ENCODE peak calls at places on chromosomes 7 and 10, in seven cellular contexts. E, C, Q, B, W, K and I are unnamed samples.
A peak's percentile ranks its signal among the peaks of the same experiment; 100 is the strongest.

GRCh38 chr10:50554995-50555568 is 68.7 kb downstream of the SGMS1 start:
- DNase-seq in K (no peak), W (no peak), B (no peak), E (no peak), Q (no peak), C (no peak), I (no peak)

GRCh38 chr10:75428434-75429158 is 2.8 kb upstream of the LRMDA start:
- DNase-seq in B (no peak), Q (peak; percentile 96), C (no peak), K (peak; percentile 93), W (no peak), E (no peak), I (peak; percentile 66)

GRCh38 chr7:24462984-24463383 is 110.3 kb upstream of the PALS2 start:
- DNase-seq in W (no peak), E (no peak), B (no peak), K (no peak), C (no peak), Q (no peak), I (no peak)

GRCh38 chr10:104128214-104128613 is 6.2 kb downstream of the SFR1 start:
- DNase-seq in B (no peak), Q (no peak), K (no peak), C (no peak), W (no peak), E (no peak), I (no peak)

GRCh38 chr7:101140746-101141382 is 13.4 kb upstream of the AP1S1 start:
- DNase-seq in C (no peak), B (no peak), W (no peak), Q (no peak), E (no peak), K (no peak), I (no peak)

GRCh38 chr7:44275829-44276570 is 49.4 kb downstream of the CAMK2B start:
- DNase-seq in C (no peak), E (no peak), W (peak; percentile 41), K (no peak), B (no peak), Q (no peak), I (no peak)

GRCh38 chr10:25704622-25705021 is 229.4 kb upstream of the MYO3A start:
- DNase-seq in C (no peak), Q (no peak), W (no peak), E (no peak), B (no peak), K (no peak), I (no peak)

GRCh38 chr10:68153473-68154210 is 44.4 kb downstream of the MYPN start:
- DNase-seq in E (no peak), B (peak; percentile 26), Q (no peak), K (peak; percentile 80), W (no peak), C (no peak), I (no peak)

GRCh38 chr7:131203291-131203976 is 124.2 kb upstream of the MKLN1 start:
- DNase-seq in W (no peak), Q (no peak), C (no peak), E (no peak), B (no peak), K (no peak), I (peak; percentile 43)

GRCh38 chr7:112427984-112428383 is 22.3 kb upstream of the IFRD1 start:
- DNase-seq in C (no peak), W (no peak), E (no peak), B (no peak), Q (no peak), K (no peak), I (no peak)

GRCh38 chr7:81534996-81535395 is 234.9 kb downstream of the HGF start:
- DNase-seq in Q (no peak), C (no peak), W (no peak), E (no peak), B (no peak), K (no peak), I (no peak)

GRCh38 chr10:89283988-89284475 is 17.8 kb upstream of the IFIT2 start:
- DNase-seq in K (peak; percentile 73), C (peak; percentile 66), B (peak; percentile 28), Q (no peak), W (no peak), E (no peak), I (no peak)

GRCh38 chr10:128316925-128317324 is 190.7 kb upstream of the MKI67 start:
- DNase-seq in C (no peak), W (no peak), B (no peak), E (no peak), K (no peak), Q (no peak), I (no peak)

GRCh38 chr10:115981056-115981455 is 291.9 kb downstream of the GFRA1 start:
- DNase-seq in C (no peak), Q (no peak), B (no peak), W (no peak), E (no peak), K (no peak), I (no peak)

GRCh38 chr7:10940748-10941358 is 32.8 kb upstream of the PHF14 start:
- DNase-seq in K (no peak), W (no peak), E (no peak), C (no peak), B (peak; percentile 14), Q (peak; percentile 18), I (no peak)

GRCh38 chr7:18590744-18591340 is 95.3 kb downstream of the HDAC9 start:
- DNase-seq in E (no peak), K (no peak), Q (peak; percentile 64), B (no peak), W (no peak), C (no peak), I (no peak)

GRCh38 chr10:132482090-132482489 is 55.5 kb upstream of the INPP5A start:
- DNase-seq in W (no peak), C (peak; percentile 65), E (no peak), Q (peak; percentile 69), K (no peak), B (no peak), I (no peak)

GRCh38 chr10:649798-650690 is 39.4 kb downstream of the DIP2C start:
- DNase-seq in Q (no peak), C (no peak), W (no peak), K (no peak), B (peak; percentile 87), E (no peak), I (no peak)
- TF ChIP-seq POLR2A in Q (no peak), C (no peak), W (no peak), K (no peak), B (peak; percentile 86), E (no peak), I (no peak)

GRCh38 chr7:4740796-4741195 is 34.6 kb upstream of the AP5Z1 start:
- DNase-seq in B (no peak), C (no peak), W (peak; percentile 69), Q (no peak), K (no peak), E (no peak), I (no peak)

GRCh38 chr7:4737300-4737699 is 38.1 kb upstream of the AP5Z1 start:
- DNase-seq in W (no peak), C (no peak), E (no peak), Q (no peak), B (no peak), K (no peak), I (no peak)

GRCh38 chr7:4742051-4742573 is 33.3 kb upstream of the AP5Z1 start:
- DNase-seq in C (no peak), B (peak; percentile 64), W (peak; percentile 70), K (no peak), E (no peak), Q (no peak), I (no peak)

GRCh38 chr7:4738711-4739527 is 36.5 kb upstream of the AP5Z1 start:
- DNase-seq in K (peak; percentile 78), Q (peak; percentile 96), E (no peak), B (no peak), C (no peak), W (no peak), I (no peak)

DNA sequence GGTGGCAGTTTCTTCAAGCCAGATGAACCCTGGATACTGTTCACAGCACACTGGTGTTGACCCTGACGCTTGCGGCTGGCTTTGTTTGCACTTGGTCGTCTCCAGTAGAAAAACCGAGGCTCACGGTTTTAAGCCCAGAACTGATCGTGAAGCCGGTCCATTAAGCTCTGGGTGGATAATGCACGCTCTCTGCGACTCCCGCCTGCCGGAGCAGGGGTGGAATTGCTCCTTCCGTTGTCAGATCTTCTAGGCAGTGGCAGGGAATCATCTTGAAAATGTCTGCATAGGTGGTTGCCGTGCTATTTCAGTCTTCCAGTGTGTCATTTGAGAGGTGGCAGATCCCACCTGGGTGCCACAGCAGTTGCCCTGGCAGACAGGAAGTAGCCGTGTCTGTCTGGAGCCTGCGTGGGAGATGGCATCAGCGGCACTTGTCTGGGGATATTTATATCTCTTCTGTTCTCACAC is 35.9 kb upstream of the AP5Z1 start:
- DNase-seq in B (no peak), K (peak; percentile 58), E (no peak), C (no peak), Q (peak; percentile 59), W (no peak), I (no peak)
- TF ChIP-seq POLR2A in B (no peak), K (no peak), E (no peak), C (no peak), Q (no peak), W (no peak), I (no peak)

GRCh38 chr10:110415809-110416208 is 81.9 kb upstream of the DUSP5 start:
- DNase-seq in E (no peak), C (no peak), K (no peak), Q (no peak), B (no peak), W (no peak), I (no peak)

GRCh38 chr10:110411047-110411410 is 86.7 kb upstream of the DUSP5 start:
- DNase-seq in E (no peak), W (no peak), K (peak; percentile 35), B (no peak), Q (no peak), C (no peak), I (no peak)

GRCh38 chr10:110414563-110415309 is 83.0 kb upstream of the DUSP5 start:
- DNase-seq in K (no peak), E (peak; percentile 75), Q (peak; percentile 97), C (no peak), W (no peak), B (peak; percentile 80), I (no peak)

GRCh38 chr10:110413049-110413783 is 84.5 kb upstream of the DUSP5 start:
- DNase-seq in E (no peak), C (no peak), W (no peak), Q (peak; percentile 81), B (no peak), K (no peak), I (no peak)

DNA sequence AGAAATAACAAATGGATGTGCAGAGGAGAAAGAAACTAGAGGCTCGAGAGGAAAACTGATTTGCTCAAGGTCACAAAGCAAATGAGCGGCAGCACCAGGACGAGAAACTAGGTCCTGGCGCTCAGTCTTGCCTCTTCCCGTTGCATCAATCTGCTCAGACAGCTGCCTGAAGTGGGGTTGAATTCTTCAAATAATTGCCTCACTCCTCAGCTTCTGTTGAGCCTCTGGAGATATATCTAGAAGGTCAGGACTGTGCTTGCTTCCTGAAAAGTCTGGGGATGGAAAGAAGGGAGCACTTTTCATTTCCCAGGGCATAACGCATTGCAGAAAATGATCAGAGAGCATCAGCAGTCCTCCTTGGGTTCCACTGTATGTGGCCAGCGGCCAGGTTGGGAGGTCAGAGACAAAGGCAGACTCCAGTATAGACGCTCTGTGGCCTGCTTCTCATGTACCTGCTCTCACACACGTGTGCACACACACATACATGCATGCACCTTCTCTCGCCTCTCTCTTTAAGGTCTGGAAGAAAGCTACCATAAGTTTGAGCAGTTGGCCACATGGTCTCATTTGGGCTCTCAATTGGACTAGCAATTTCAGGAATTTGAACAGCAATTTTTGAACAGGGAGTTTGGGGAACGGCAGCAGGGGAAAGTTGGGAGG is 83.7 kb upstream of the DUSP5 start:
- DNase-seq in Q (peak; percentile 71), K (no peak), E (no peak), C (no peak), W (no peak), B (no peak), I (no peak)
- TF ChIP-seq POLR2A in Q (no peak), K (no peak), E (no peak), C (no peak), W (no peak), B (no peak), I (no peak)

GRCh38 chr10:95295031-95295755 is 4.4 kb upstream of the PDLIM1 start:
- DNase-seq in K (peak; percentile 43), W (peak; percentile 91), E (peak; percentile 63), Q (peak; percentile 83), C (no peak), B (peak; percentile 79), I (peak; percentile 92)
- TF ChIP-seq POLR2A in K (no peak), W (peak; percentile 41), E (peak; percentile 85), Q (no peak), C (no peak), B (peak; percentile 34), I (no peak)